ENCODE peak calls at places on chromosome 1, in four cellular contexts. I is activated CD4-positive, alpha-beta T cell treated with anti-CD3 and anti-CD28 coated beads, Interleukin-2, amount 50 U/mL, for 24 hours; Z is pancreas; T is kidney glomerular epithelial cell. W is an unnamed sample.

GRCh38 chr1:37588939-37589338 is 6.8 kb downstream of the GNL2 start:
- DNase-seq in I (no peak), T (no peak), Z (no peak), W (no peak)

GRCh38 chr1:14677291-14677690 is 78.8 kb downstream of the KAZN start:
- DNase-seq in I (no peak), Z (no peak), T (no peak), W (no peak)

GRCh38 chr1:86906419-86906818 is 7.5 kb downstream of the SELENOF start:
- DNase-seq in T (no peak), I (no peak), Z (no peak), W (no peak)

GRCh38 chr1:194477908-194478307 is 1291.5 kb upstream of the B3GALT2 start:
- DNase-seq in Z (no peak), T (no peak), I (no peak), W (no peak)

GRCh38 chr1:154733621-154734020 is 125.6 kb upstream of the ADAR start:
- DNase-seq in I (no peak), Z (no peak), T (no peak), W (no peak)

GRCh38 chr1:86068841-86069756 is 87.5 kb downstream of the COL24A1 start:
- DNase-seq in Z (no peak), I (no peak), T (no peak), W (no peak)

GRCh38 chr1:18581420-18581880 is 49.2 kb upstream of the PAX7 start:
- DNase-seq in I (peak; percentile 14), Z (no peak), T (no peak), W (no peak)

GRCh38 chr1:3594706-3595377 is 16.5 kb downstream of the MEGF6 start:
- DNase-seq in T (no peak), Z (no peak), I (no peak), W (no peak)

GRCh38 chr1:64323054-64323453 is 119.6 kb downstream of the UBE2U start:
- DNase-seq in T (no peak), I (no peak), Z (no peak), W (no peak)

GRCh38 chr1:61143821-61144220 is 61.5 kb downstream of the NFIA start:
- DNase-seq in Z (no peak), T (no peak), I (no peak), W (no peak)

GRCh38 chr1:18859560-18859959 is at the start of gene TAS1R2:
- DNase-seq in Z (no peak), I (no peak), T (no peak), W (no peak)

GRCh38 chr1:170735366-170736263 is 71.7 kb downstream of the PRRX1 start:
- DNase-seq in I (no peak), Z (no peak), T (no peak), W (no peak)

GRCh38 chr1:201307239-201307638 is 23.9 kb downstream of the PKP1 start:
- DNase-seq in Z (no peak), I (no peak), T (no peak), W (no peak)

GRCh38 chr1:105072850-105073249 is 1323.2 kb downstream of the AMY1C start:
- DNase-seq in T (no peak), I (no peak), Z (no peak), W (no peak)

GRCh38 chr1:17671741-17672140 is 83.4 kb upstream of the ACTL8 start:
- DNase-seq in T (no peak), I (no peak), Z (no peak), W (no peak)

W was measured in RCC 7860.